ENCODE peak calls at places on chromosomes 13 and 19, in nine cellular contexts. K is ovary; S is thoracic aorta; B is tibial artery; T is CD8-positive, alpha-beta T cell; C is WERI-Rb-1; A is suprapubic skin; P is adrenal gland; N is stomach. M is an unnamed sample.

GRCh38 chr19:3699071-3699740 is 1.1 kb downstream of the PIP5K1C start:
- DNase-seq in S (no peak), C (peak; percentile 69), P (peak; percentile 66), N (no peak), T (no peak), A (no peak), B (peak; percentile 83), K (peak; percentile 54), M (no peak)

GRCh38 chr19:34711890-34712289 is 22.2 kb upstream of the ZNF181 start:
- DNase-seq in N (no peak), B (no peak), T (no peak), P (no peak), K (no peak), A (no peak), S (no peak), C (no peak), M (no peak)

GRCh38 chr13:45786293-45786920 is 65.1 kb downstream of the SIAH3 start:
- DNase-seq in S (no peak), T (peak; percentile 41), N (peak; percentile 47), K (no peak), P (no peak), A (no peak), B (no peak), C (no peak), M (no peak)

GRCh38 chr13:109724603-109725002 is 61.8 kb downstream of the IRS2 start:
- DNase-seq in K (no peak), P (no peak), C (no peak), T (no peak), B (no peak), S (no peak), N (no peak), A (no peak), M (no peak)

GRCh38 chr13:35712907-35713685 is 236.6 kb upstream of the MAB21L1 start:
- DNase-seq in B (no peak), S (no peak), N (no peak), C (no peak), P (no peak), T (no peak), A (no peak), K (no peak), M (no peak)

GRCh38 chr19:17447704-17448189 is 721 bp downstream of the TMEM221 start:
- DNase-seq in K (no peak), N (peak; percentile 31), C (no peak), T (no peak), S (no peak), B (no peak), P (no peak), A (no peak), M (no peak)

GRCh38 chr13:112457485-112457884 is 81.3 kb downstream of the SPACA7 start:
- DNase-seq in C (no peak), B (no peak), S (no peak), P (no peak), K (no peak), N (no peak), T (no peak), A (peak; percentile 49), M (peak; percentile 26)

GRCh38 chr19:46350029-46350757 is 3.3 kb downstream of the PPP5C start:
- DNase-seq in T (no peak), B (no peak), S (no peak), C (no peak), A (no peak), K (no peak), P (peak; percentile 32), N (no peak), M (no peak)

GRCh38 chr13:74134777-74135305 is 637 bp upstream of the KLF12 start:
- DNase-seq in T (peak; percentile 81), B (peak; percentile 84), P (no peak), K (no peak), A (no peak), S (peak; percentile 5), N (peak; percentile 67), C (peak; percentile 71), M (peak; percentile 53)

GRCh38 chr13:70023506-70023905 is 84.1 kb upstream of the ATXN8OS start:
- DNase-seq in T (no peak), C (no peak), B (no peak), N (no peak), K (no peak), A (no peak), S (no peak), P (no peak), M (no peak)

GRCh38 chr19:40414536-40415535 is 1.7 kb upstream of the PRX start:
- DNase-seq in A (no peak), P (no peak), T (no peak), B (no peak), N (no peak), S (no peak), K (no peak), C (no peak), M (no peak)

GRCh38 chr19:34989248-34989797 is 10.8 kb upstream of the GRAMD1A start:
- DNase-seq in C (no peak), K (no peak), A (no peak), N (no peak), P (no peak), S (no peak), T (no peak), B (peak; percentile 16), M (no peak)

GRCh38 chr13:78382946-78383542 is 220.3 kb downstream of the POU4F1 start:
- DNase-seq in B (no peak), P (no peak), C (no peak), S (no peak), K (no peak), T (no peak), N (no peak), A (no peak), M (no peak)

GRCh38 chr19:12994701-12995595 is at the start of gene NFIX:
- DNase-seq in C (peak; percentile 30), S (no peak), B (peak; percentile 86), P (peak; percentile 74), K (peak; percentile 82), T (peak; percentile 55), A (peak; percentile 90), N (peak; percentile 78), M (peak; percentile 75)

GRCh38 chr19:35107541-35107939 is 8.1 kb upstream of the FXYD3 start:
- DNase-seq in A (no peak), K (no peak), B (no peak), N (peak; percentile 72), S (no peak), C (no peak), P (no peak), T (no peak), M (no peak)

GRCh38 chr19:43699506-43700367 is 16.1 kb upstream of the IRGC start:
- DNase-seq in P (no peak), T (no peak), C (peak; percentile 47), N (peak; percentile 34), B (no peak), K (peak; percentile 32), A (no peak), S (no peak), M (no peak)
- TF ChIP-seq CTCF in P (no peak), T (no peak), C (peak; percentile 19), N (no peak), B (no peak), K (no peak), A (no peak), S (no peak), M (no peak)

DNA sequence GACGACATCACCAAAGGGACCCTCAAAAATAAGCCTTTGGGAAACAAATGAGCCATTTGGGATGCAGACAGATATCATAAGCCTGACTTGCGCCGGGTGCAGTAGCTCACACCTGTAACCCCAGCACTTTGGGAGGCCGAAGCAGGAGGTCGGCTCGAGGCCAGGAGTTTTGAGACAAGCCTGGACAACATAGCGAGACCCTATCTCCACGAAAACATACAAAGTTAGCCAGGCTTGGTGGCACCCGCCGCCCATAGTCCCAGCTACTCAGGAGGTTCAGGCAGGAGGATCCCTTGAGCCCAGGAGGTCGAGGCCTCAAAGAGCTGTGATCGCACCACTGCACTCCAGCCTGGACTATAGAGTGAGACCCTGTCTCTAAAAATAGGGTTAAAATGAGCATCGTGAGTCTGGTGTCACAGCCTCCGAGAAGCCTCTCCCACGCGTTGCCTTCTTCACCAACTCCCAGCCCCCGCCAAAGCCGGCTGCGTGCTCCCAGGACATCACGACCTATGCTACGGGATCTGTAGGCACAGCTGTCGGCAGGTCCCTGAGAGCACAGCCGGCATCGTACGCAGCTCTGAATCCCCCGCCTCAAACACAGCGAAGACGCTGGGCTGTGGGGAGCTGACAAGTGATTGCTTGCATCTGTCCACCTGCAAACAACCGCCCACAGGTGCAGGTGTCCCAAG is 1.6 kb downstream of the REXO1 start:
- DNase-seq in S (no peak), K (no peak), T (no peak), B (no peak), N (no peak), P (no peak), A (no peak), C (no peak), M (no peak)
- H3K27ac ChIP-seq in S (no peak overlapping the region), K (no peak overlapping the region), T (no peak overlapping the region), B (no peak overlapping the region), N (no peak overlapping the region), P (no peak overlapping the region), A (no peak overlapping the region), C (no peak overlapping the region), M (no peak overlapping the region)

GRCh38 chr13:43303040-43303729 is 279.8 kb downstream of the DNAJC15 start:
- DNase-seq in T (no peak), K (peak; percentile 41), C (peak; percentile 43), N (peak; percentile 78), P (peak; percentile 83), S (no peak), A (no peak), B (peak; percentile 70), M (peak; percentile 34)

GRCh38 chr13:43300817-43301216 is 277.4 kb downstream of the DNAJC15 start:
- DNase-seq in P (no peak), C (no peak), S (no peak), K (no peak), B (no peak), T (no peak), N (no peak), A (no peak), M (no peak)

GRCh38 chr13:43298799-43299198 is 275.4 kb downstream of the DNAJC15 start:
- DNase-seq in T (no peak), N (no peak), S (no peak), C (no peak), P (no peak), K (no peak), A (no peak), B (no peak), M (no peak)

GRCh38 chr13:43304449-43304848 is 281.1 kb downstream of the DNAJC15 start:
- DNase-seq in K (no peak), A (no peak), S (no peak), N (no peak), C (no peak), B (no peak), P (no peak), T (no peak), M (no peak)

GRCh38 chr13:43301341-43301969 is 278.1 kb downstream of the DNAJC15 start:
- DNase-seq in A (no peak), K (no peak), C (no peak), B (no peak), T (no peak), N (no peak), S (no peak), P (no peak), M (no peak)
- TF ChIP-seq CTCF in A (no peak), K (no peak), C (no peak), B (no peak), T (no peak), N (no peak), S (no peak), P (no peak), M (no peak)

GRCh38 chr19:10226376-10227214 is 4.5 kb downstream of the S1PR2 start:
- DNase-seq in P (no peak), B (peak; percentile 79), A (peak; percentile 92), S (no peak), T (no peak), C (no peak), K (peak; percentile 90), N (peak; percentile 44), M (peak; percentile 70)
- H3K27ac ChIP-seq in P (no peak overlapping the region), B (peak overlapping the region; percentile 27), A (peak overlapping the region; percentile 82), S (no peak overlapping the region), T (no peak overlapping the region), C (no peak overlapping the region), K (peak overlapping the region; percentile 81), N (peak overlapping the region; percentile 81), M (no peak overlapping the region)

GRCh38 chr13:94192576-94192975 is 286.9 kb downstream of the DCT start:
- DNase-seq in S (no peak), B (no peak), C (peak; percentile 75), A (no peak), P (peak; percentile 49), N (no peak), K (no peak), T (no peak), M (no peak)
- TF ChIP-seq CTCF in S (peak; percentile 27), B (no peak), C (peak; percentile 93), A (peak; percentile 12), P (peak; percentile 32), N (no peak), K (no peak), T (no peak), M (no peak)

M was measured in lung.